ENCODE peak calls at places on chromosomes 5 and 9, in six cellular contexts. S, M, G, Y, I and B are unnamed samples.

GRCh38 chr9:34125681-34126206 is 754 bp downstream of the DCAF12 start:
- DNase-seq in Y (no peak), I (peak; percentile 26), G (peak; percentile 63), S (peak; percentile 46), M (peak; percentile 19), B (no peak)

GRCh38 chr9:128629136-128629535 is 27.5 kb downstream of the DYNC2I2 start:
- DNase-seq in G (no peak), S (no peak), Y (no peak), I (no peak), M (no peak), B (no peak)

GRCh38 chr9:132878695-132879064 is at the start of gene SPACA9:
- DNase-seq in I (peak; percentile 35), Y (peak; percentile 93), G (peak; percentile 89), M (peak; percentile 25), S (peak; percentile 90), B (peak; percentile 40)

GRCh38 chr5:107474724-107475489 is 195.8 kb downstream of the EFNA5 start:
- DNase-seq in Y (no peak), G (no peak), S (no peak), M (peak; percentile 76), I (peak; percentile 51), B (no peak)

GRCh38 chr9:114484854-114485443 is 20.3 kb downstream of the WHRN start:
- DNase-seq in Y (no peak), M (peak; percentile 97), G (peak; percentile 59), S (no peak), I (peak; percentile 88), B (peak; percentile 63)

GRCh38 chr5:96235008-96235910 is 197.8 kb downstream of the PCSK1 start:
- DNase-seq in M (no peak), S (no peak), Y (no peak), I (no peak), G (no peak), B (no peak)

GRCh38 chr5:102715405-102715804 is 39.7 kb upstream of the PAM start:
- DNase-seq in S (no peak), Y (no peak), M (peak; percentile 98), I (peak; percentile 92), G (peak; percentile 39), B (no peak)

GRCh38 chr9:128575921-128576320 is 23.5 kb downstream of the SPTAN1 start:
- DNase-seq in G (no peak), S (no peak), Y (no peak), I (no peak), M (no peak), B (no peak)

GRCh38 chr9:87443006-87443405 is 54.7 kb upstream of the DAPK1 start:
- DNase-seq in M (no peak), S (no peak), G (no peak), Y (no peak), I (no peak), B (no peak)

GRCh38 chr5:30401479-30402058 is 791.9 kb upstream of the CDH6 start:
- DNase-seq in Y (no peak), G (peak; percentile 3), I (peak; percentile 51), S (peak; percentile 44), M (no peak), B (no peak)

GRCh38 chr5:35319231-35320002 is 89.1 kb upstream of the PRLR start:
- DNase-seq in I (peak; percentile 14), G (no peak), M (peak; percentile 18), S (no peak), Y (peak; percentile 94), B (peak; percentile 23)

GRCh38 chr5:137370096-137370495 is 129.0 kb downstream of the SPOCK1 start:
- DNase-seq in M (no peak), I (no peak), G (no peak), S (no peak), Y (no peak), B (no peak)

GRCh38 chr9:90926920-90927319 is 125.3 kb downstream of the SYK start:
- DNase-seq in S (no peak), M (no peak), Y (no peak), G (no peak), I (peak; percentile 12), B (no peak)

GRCh38 chr5:55907927-55908326 is 56.8 kb downstream of the IL31RA start:
- DNase-seq in G (no peak), M (no peak), S (no peak), Y (no peak), I (no peak), B (no peak)

GRCh38 chr9:86126998-86127972 is 27.9 kb upstream of the GOLM1 start:
- DNase-seq in G (peak; percentile 77), S (peak; percentile 93), Y (no peak), I (peak; percentile 90), M (peak; percentile 61), B (no peak)

GRCh38 chr5:58183078-58183885 is 276.6 kb downstream of the PLK2 start:
- DNase-seq in M (no peak), Y (no peak), G (no peak), S (no peak), I (no peak), B (no peak)

GRCh38 chr9:121916008-121916407 is 177.1 kb downstream of the TTLL11 start:
- DNase-seq in Y (no peak), I (peak; percentile 67), S (no peak), M (peak; percentile 46), G (no peak), B (no peak)

GRCh38 chr5:158174918-158175663 is 316.1 kb upstream of the CLINT1 start:
- DNase-seq in G (peak; percentile 61), M (peak; percentile 58), S (peak; percentile 82), Y (peak; percentile 89), I (peak; percentile 61), B (peak; percentile 47)

GRCh38 chr9:38371495-38371894 is 21.0 kb upstream of the ALDH1B1 start:
- DNase-seq in M (peak; percentile 34), S (no peak), G (no peak), Y (no peak), I (no peak), B (peak; percentile 22)

GRCh38 chr9:10055886-10056395 is 556.9 kb downstream of the PTPRD start:
- DNase-seq in Y (peak; percentile 62), S (no peak), I (no peak), M (no peak), G (no peak), B (no peak)

GRCh38 chr5:127799293-127799905 is 96.2 kb downstream of the CCDC192 start:
- DNase-seq in M (no peak), Y (no peak), S (no peak), G (no peak), I (no peak), B (no peak)

GRCh38 chr5:140877262-140877581 is 2.1 kb downstream of the PCDHA12 start:
- DNase-seq in I (no peak), M (no peak), S (no peak), G (no peak), Y (no peak), B (no peak)